ENCODE peak calls at places on chromosomes 5 and 9, in nine cellular contexts. R is mucosa of descending colon; I is activated naive CD4-positive, alpha-beta T cell treated with anti-CD3 and anti-CD28 coated beads for 36 hours; X is NCI-H1105; B is NCI-H2029 treated with DMSO at 0.1 percent for 48 hours; Z is MCF 10A; C is kidney; H is amniotic stem cell; E is posterior cingulate gyrus. Q is an unnamed sample.

GRCh38 chr9:129491486-129491855 is 129.4 kb downstream of the C9orf50 start:
- DNase-seq in R (peak), I (no peak), X (no peak), B (no peak), Z (no peak), C (peak), H (no peak), E (peak), Q (no peak)

GRCh38 chr9:134863941-134864820 is 16.4 kb upstream of the FCN2 start:
- DNase-seq in R (no peak), I (no peak), X (no peak), B (no peak), Z (peak), C (peak), H (no peak), E (no peak), Q (no peak)

GRCh38 chr5:164013077-164013670 is 507.8 kb downstream of the MAT2B start:
- DNase-seq in R (no peak), I (peak), X (peak), B (peak), Z (peak), C (no peak), H (peak), E (peak), Q (peak)

GRCh38 chr9:16509946-16510504 is 360.4 kb downstream of the BNC2 start:
- DNase-seq in R (no peak), I (no peak), X (no peak), B (no peak), Z (peak), C (no peak), H (no peak), E (no peak), Q (no peak)

GRCh38 chr5:175590471-175590881 is 67.4 kb upstream of the HRH2 start:
- DNase-seq in R (no peak), I (no peak), X (no peak), B (no peak), Z (peak), C (no peak), H (no peak), E (no peak), Q (no peak)

GRCh38 chr5:80246995-80247729 is 8.7 kb downstream of the SERINC5 start:
- DNase-seq in R (peak), I (peak), X (no peak), B (no peak), Z (peak), C (no peak), H (peak), E (no peak), Q (peak)

GRCh38 chr9:110047955-110048472 is 159.9 kb downstream of the C9orf152 start:
- DNase-seq in R (peak), I (no peak), X (peak), B (no peak), Z (no peak), C (no peak), H (no peak), E (no peak), Q (peak)

GRCh38 chr9:79302569-79302968 is 269.2 kb upstream of the TLE4 start:
- DNase-seq in R (no peak), I (no peak), X (no peak), B (no peak), Z (no peak), C (no peak), H (no peak), E (no peak), Q (no peak)

GRCh38 chr9:21017092-21017491 is 14.3 kb downstream of the HACD4 start:
- DNase-seq in R (no peak), I (no peak), X (no peak), B (no peak), Z (peak), C (no peak), H (peak), E (no peak), Q (no peak)

GRCh38 chr5:125160787-125161502 is 414.5 kb upstream of the ZNF608 start:
- DNase-seq in R (no peak), I (no peak), X (no peak), B (no peak), Z (no peak), C (no peak), H (no peak), E (no peak), Q (no peak)

GRCh38 chr5:177198738-177199137 is 65.2 kb downstream of the NSD1 start:
- DNase-seq in R (no peak), I (no peak), X (no peak), B (no peak), Z (no peak), C (no peak), H (no peak), E (no peak), Q (no peak)

GRCh38 chr9:117019242-117019641 is 332.1 kb downstream of the TRIM32 start:
- DNase-seq in R (no peak), I (no peak), X (no peak), B (no peak), Z (no peak), C (no peak), H (no peak), E (no peak), Q (no peak)

GRCh38 chr9:95903398-95903797 is 27.9 kb downstream of the ERCC6L2 start:
- DNase-seq in R (no peak), I (no peak), X (no peak), B (no peak), Z (no peak), C (no peak), H (no peak), E (no peak), Q (no peak)

GRCh38 chr5:77239126-77239741 is 28.8 kb downstream of the PDE8B start:
- DNase-seq in R (no peak), I (peak), X (no peak), B (no peak), Z (peak), C (no peak), H (no peak), E (no peak), Q (no peak)

Q was measured in endothelial cell.